ENCODE peak calls at places on chromosomes 2 and 18, in ten cellular contexts. V, C, A, F, M, X, U, S, B and J are unnamed samples.

GRCh38 chr2:24410976-24411375 is 50.6 kb upstream of the ITSN2 start:
- DNase-seq in V (no peak), C (no peak), A (no peak), F (no peak), M (no peak), X (no peak), U (no peak), S (no peak), B (no peak), J (no peak)

GRCh38 chr18:40037386-40037785 is 1917.6 kb upstream of the PIK3C3 start:
- DNase-seq in V (no peak), C (no peak), A (no peak), F (no peak), M (no peak), X (no peak), U (no peak), S (no peak), B (no peak), J (no peak)

GRCh38 chr18:51668632-51669031 is 471.2 kb upstream of the MEX3C start:
- DNase-seq in V (no peak), C (no peak), A (no peak), F (no peak), M (no peak), X (no peak), U (no peak), S (no peak), B (no peak), J (no peak)

GRCh38 chr2:191115801-191116200 is 35.0 kb downstream of the STAT4 start:
- DNase-seq in V (peak), C (no peak), A (no peak), F (no peak), M (no peak), X (no peak), U (no peak), S (no peak), B (no peak), J (no peak)

GRCh38 chr18:77129150-77129551 is 3.4 kb downstream of the MBP start:
- DNase-seq in V (peak), C (no peak), A (peak), F (peak), M (no peak), X (peak), U (peak), S (no peak), B (no peak), J (no peak)

GRCh38 chr2:190088917-190089316 is 26.4 kb upstream of the MSTN start:
- DNase-seq in V (peak), C (no peak), A (peak), F (peak), M (peak), X (peak), U (peak), S (no peak), B (no peak), J (peak)

GRCh38 chr2:61759718-61760117 is 94.1 kb downstream of the FAM161A start:
- DNase-seq in V (peak), C (no peak), A (peak), F (no peak), M (no peak), X (peak), U (no peak), S (no peak), B (no peak), J (no peak)

GRCh38 chr2:74238879-74239278 is 40.5 kb downstream of the MTHFD2 start:
- DNase-seq in V (peak), C (no peak), A (peak), F (no peak), M (no peak), X (peak), U (no peak), S (no peak), B (no peak), J (peak)

GRCh38 chr2:239517686-239518085 is 116.9 kb upstream of the HDAC4 start:
- DNase-seq in V (no peak), C (no peak), A (no peak), F (no peak), M (no peak), X (no peak), U (no peak), S (no peak), B (peak), J (no peak)
- TF ChIP-seq CTCF in V (no peak), C (no peak), A (no peak), F (no peak), M (no peak), X (no peak), U (no peak), S (no peak), B (no peak), J (no peak)

GRCh38 chr2:65256088-65256487 is 28.5 kb downstream of the ACTR2 start:
- DNase-seq in V (no peak), C (no peak), A (no peak), F (no peak), M (no peak), X (no peak), U (no peak), S (no peak), B (no peak), J (no peak)
- TF ChIP-seq CTCF in V (peak), C (peak), A (peak), F (no peak), M (no peak), X (peak), U (no peak), S (no peak), B (peak), J (no peak)

GRCh38 chr2:145194671-145195070 is 674.8 kb upstream of the ZEB2 start:
- DNase-seq in V (no peak), C (no peak), A (no peak), F (no peak), M (no peak), X (no peak), U (no peak), S (no peak), B (no peak), J (no peak)

GRCh38 chr2:145184741-145185671 is 665.1 kb upstream of the ZEB2 start:
- DNase-seq in V (peak), C (no peak), A (peak), F (no peak), M (no peak), X (peak), U (no peak), S (no peak), B (no peak), J (peak)

GRCh38 chr2:145186303-145186702 is 666.4 kb upstream of the ZEB2 start:
- DNase-seq in V (peak), C (no peak), A (no peak), F (no peak), M (peak), X (peak), U (no peak), S (no peak), B (no peak), J (peak)

GRCh38 chr2:145185696-145186095 is 665.8 kb upstream of the ZEB2 start:
- DNase-seq in V (peak), C (no peak), A (peak), F (no peak), M (no peak), X (peak), U (no peak), S (no peak), B (no peak), J (no peak)

DNA sequence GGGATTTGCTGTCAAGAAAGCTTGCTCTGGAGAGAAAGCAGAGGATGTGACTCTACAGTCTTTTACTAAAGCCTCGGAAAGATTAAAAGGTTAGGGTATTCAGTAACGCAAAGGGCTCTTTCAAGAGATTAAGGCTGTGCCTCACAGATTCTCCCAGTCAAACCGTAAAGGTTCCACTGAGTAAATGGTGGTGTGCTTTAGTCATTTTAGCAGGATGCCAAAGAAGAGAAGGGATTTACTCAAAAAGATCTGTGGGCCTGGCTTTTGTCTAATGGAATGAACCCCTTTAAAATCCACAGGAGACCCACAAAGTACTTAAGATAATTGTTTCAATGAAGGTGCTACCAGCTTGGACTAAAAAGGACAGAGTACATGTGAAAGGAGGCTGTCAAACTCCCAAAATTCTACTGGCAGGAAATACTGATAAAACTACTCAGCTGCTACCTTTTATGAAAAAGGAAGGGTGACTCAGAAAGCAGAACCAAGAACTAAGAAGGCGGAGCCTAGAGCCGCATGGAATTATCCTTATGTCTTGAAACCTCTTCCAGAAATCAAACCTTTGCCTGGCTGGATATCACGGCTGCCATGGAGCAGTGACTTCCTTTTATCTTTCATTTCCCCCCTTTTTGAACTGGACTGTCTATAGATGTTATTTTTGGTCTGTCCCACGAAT is 670.2 kb upstream of the ZEB2 start:
- DNase-seq in V (peak), C (no peak), A (no peak), F (no peak), M (no peak), X (peak), U (no peak), S (no peak), B (no peak), J (no peak)
- TF ChIP-seq CTCF in V (no peak), C (no peak), A (no peak), F (no peak), M (no peak), X (no peak), U (no peak), S (no peak), B (no peak), J (no peak)

DNA sequence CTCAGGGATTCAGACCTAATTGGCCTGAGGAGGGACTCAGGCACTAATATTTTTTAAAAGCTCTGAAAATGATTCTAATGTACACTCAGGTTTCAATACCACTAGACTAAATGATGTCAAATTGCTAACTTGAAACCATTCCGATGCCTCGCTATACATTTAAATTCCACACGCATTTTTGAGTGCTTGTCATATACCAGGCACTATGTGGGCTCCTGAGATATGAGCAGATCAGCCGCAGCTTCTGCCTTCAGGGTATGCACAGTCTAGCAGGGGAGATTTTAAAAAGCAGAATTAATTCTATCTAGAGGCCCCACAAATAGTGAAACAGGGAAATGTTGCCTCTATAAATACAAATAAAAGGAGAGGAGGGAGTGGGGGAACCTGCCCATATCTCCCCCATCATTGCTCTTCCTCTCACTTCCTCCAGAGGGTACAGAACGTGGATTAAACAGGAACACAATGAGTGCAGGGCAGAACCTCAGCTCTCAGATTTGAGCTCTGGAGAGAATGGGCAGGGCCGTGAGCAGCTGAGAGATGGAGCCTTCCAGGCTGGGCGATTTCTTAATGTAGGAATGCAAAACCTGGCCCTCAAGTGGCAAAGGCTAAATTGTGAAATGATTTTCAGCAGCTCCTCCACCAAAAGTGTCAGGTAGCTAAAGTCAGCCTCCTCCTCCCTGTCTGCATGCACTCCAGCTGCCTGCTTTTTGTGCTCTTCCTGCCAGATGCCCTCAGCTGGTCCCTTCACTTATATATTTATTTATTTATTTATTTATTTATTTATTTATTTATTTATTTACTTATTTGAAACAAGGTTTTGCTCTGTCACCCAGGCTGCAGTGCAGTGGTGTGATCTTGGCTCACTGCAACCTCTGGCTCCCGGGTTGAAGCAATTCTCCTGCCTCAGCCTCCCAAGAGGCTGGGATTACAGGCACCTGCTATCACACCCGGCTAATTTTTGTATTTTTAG is 24.6 kb upstream of the LBH start:
- DNase-seq in V (no peak), C (no peak), A (no peak), F (no peak), M (no peak), X (peak), U (no peak), S (no peak), B (no peak), J (no peak)
- TF ChIP-seq CTCF in V (no peak), C (no peak), A (no peak), F (no peak), M (peak), X (no peak), U (no peak), S (no peak), B (no peak), J (no peak)

DNA sequence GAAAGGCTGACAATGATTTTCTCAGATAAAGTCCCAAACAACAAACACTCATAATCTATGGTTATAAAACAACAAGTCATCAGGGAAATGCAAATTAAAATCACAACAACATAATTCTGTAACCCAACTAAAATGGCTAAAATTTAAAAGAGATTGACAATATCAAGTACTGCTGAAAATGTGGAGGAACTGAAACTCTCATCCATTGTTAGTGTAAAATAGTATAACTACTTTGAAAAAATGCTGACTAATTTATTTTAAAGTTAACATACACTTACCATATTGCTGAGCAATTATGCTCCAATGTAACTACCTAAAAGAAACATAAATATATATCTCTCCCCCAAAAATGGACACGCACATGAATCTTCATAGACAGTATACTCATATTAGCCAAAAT is 245.9 kb upstream of the SPOPL start:
- DNase-seq in V (no peak), C (no peak), A (no peak), F (no peak), M (no peak), X (no peak), U (no peak), S (no peak), B (no peak), J (no peak)
- TF ChIP-seq CTCF in V (no peak), C (no peak), A (no peak), F (no peak), M (no peak), X (no peak), U (no peak), S (no peak), B (no peak), J (no peak)

DNA sequence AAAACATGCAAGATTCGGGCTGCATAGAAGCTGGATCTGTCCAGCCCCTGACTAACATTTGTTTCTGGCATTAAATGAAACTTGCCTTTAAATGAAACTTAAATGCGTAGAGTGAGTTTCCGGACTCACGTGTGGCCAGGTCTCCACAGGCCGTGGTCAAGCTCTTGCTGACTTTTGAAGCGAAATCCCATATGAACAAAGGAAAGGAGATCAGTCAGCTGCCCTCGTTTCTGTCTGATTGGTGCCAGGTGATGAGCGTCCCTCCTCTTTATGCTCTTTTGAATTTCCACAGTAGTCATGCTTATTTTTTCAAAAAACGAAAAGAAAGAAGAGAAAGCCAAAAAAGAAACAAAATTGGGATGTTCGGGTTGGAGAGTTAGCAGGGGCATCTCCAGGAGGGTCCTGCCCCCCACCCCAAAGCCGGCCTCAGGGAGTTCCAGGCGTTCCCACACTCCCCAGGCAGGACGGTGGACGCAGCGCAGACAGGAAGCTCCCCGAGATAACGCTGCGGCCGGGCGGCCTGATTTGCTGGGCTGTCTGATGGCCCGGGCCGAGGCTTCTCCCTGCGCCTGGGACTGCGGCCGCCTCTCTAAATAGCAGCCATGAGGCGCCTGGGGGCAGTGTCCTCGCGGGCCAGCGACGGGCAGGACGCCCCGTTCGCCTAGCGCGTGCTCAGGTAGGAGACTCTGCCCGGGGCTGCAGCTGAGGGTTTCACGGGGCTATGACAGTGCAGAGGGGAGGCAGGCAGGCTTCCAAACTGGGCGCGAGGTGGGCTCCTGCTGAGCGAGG is at the start of gene COLEC11:
- DNase-seq in V (no peak), C (peak), A (no peak), F (peak), M (peak), X (no peak), U (no peak), S (no peak), B (peak), J (no peak)
- TF ChIP-seq CTCF in V (peak), C (peak), A (peak), F (peak), M (peak), X (peak), U (no peak), S (no peak), B (peak), J (peak)

DNA sequence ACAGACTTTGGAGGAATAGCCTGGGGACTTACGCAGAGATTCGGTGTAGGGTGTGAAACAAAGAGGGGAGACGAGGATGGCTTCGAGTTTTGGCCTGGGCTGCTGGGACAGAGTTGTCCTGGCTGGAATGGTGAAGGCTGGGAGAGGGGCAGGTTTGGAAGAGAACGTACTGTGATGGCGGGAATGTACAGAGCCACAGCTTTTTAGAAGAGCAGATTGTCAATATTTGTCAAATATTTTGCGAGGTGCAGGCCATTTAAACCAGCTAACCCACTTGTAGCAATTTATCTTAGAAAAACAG is 14.4 kb upstream of the ITM2C start:
- DNase-seq in V (no peak), C (no peak), A (no peak), F (no peak), M (no peak), X (no peak), U (no peak), S (no peak), B (no peak), J (no peak)
- TF ChIP-seq CTCF in V (no peak), C (peak), A (peak), F (no peak), M (no peak), X (no peak), U (no peak), S (no peak), B (no peak), J (no peak)

GRCh38 chr2:232435375-232435648 is 20.6 kb upstream of the ALPI start:
- DNase-seq in V (no peak), C (no peak), A (no peak), F (no peak), M (no peak), X (no peak), U (no peak), S (no peak), B (no peak), J (no peak)

GRCh38 chr2:232434091-232434490 is 21.9 kb upstream of the ALPI start:
- DNase-seq in V (no peak), C (no peak), A (no peak), F (no peak), M (no peak), X (no peak), U (no peak), S (no peak), B (peak), J (no peak)

GRCh38 chr2:232434563-232435374 is 21.2 kb upstream of the ALPI start:
- DNase-seq in V (no peak), C (no peak), A (no peak), F (no peak), M (no peak), X (no peak), U (no peak), S (no peak), B (peak), J (no peak)

GRCh38 chr2:232431705-232432590 is 24.0 kb upstream of the ALPI start:
- DNase-seq in V (no peak), C (no peak), A (no peak), F (no peak), M (no peak), X (no peak), U (no peak), S (no peak), B (peak), J (no peak)

GRCh38 chr2:232432598-232433184 is 23.3 kb upstream of the ALPI start:
- DNase-seq in V (no peak), C (no peak), A (no peak), F (no peak), M (no peak), X (no peak), U (no peak), S (no peak), B (peak), J (no peak)
- TF ChIP-seq CTCF in V (peak), C (no peak), A (peak), F (peak), M (no peak), X (no peak), U (no peak), S (no peak), B (no peak), J (no peak)